ENCODE peak calls at places on chromosomes 12 and 14, in ten cellular contexts. Z is dorsolateral prefrontal cortex; U is RWPE1; J is sciatic nerve; X is MCF 10A; R is epithelial cell of esophagus; G is breast epithelium; C is NCI-H510A; D is HS-5; L is activated CD8-positive, alpha-beta memory T cell treated with anti-CD3 and anti-CD28 coated beads, Interleukin-2, amount 10 ng/mL, durations not matched to agents 7 days and 5 days. B is an unnamed sample.

GRCh38 chr12:13278249-13278787 is 81.8 kb downstream of the EMP1 start:
- DNase-seq in Z (peak; percentile 87), U (peak; percentile 72), J (peak; percentile 86), X (peak; percentile 65), R (peak; percentile 64), G (peak; percentile 65), C (no peak), D (no peak), L (peak; percentile 54), B (peak; percentile 75)

GRCh38 chr12:121917950-121918678 is at the start of gene CFAP251:
- DNase-seq in Z (peak; percentile 92), U (peak; percentile 59), J (peak; percentile 95), X (no peak), R (peak; percentile 89), G (peak; percentile 95), C (peak; percentile 96), D (no peak), L (peak; percentile 98), B (peak; percentile 95)

GRCh38 chr12:67415473-67415872 is 146.3 kb downstream of the CAND1 start:
- DNase-seq in Z (no peak), U (no peak), J (no peak), X (peak; percentile 30), R (peak; percentile 60), G (no peak), C (no peak), D (no peak), L (no peak), B (no peak)

GRCh38 chr12:45878630-45879255 is 111.6 kb downstream of the SCAF11 start:
- DNase-seq in Z (no peak), U (no peak), J (no peak), X (peak; percentile 1), R (no peak), G (no peak), C (no peak), D (no peak), L (peak; percentile 62), B (no peak)

GRCh38 chr14:64937821-64938193 is 4.7 kb downstream of the GPX2 start:
- DNase-seq in Z (no peak), U (no peak), J (no peak), X (peak; percentile 16), R (no peak), G (no peak), C (no peak), D (no peak), L (no peak), B (no peak)

GRCh38 chr14:69818760-69819191 is 21.7 kb upstream of the SLC10A1 start:
- DNase-seq in Z (no peak), U (peak; percentile 68), J (no peak), X (peak; percentile 74), R (peak; percentile 69), G (no peak), C (peak; percentile 40), D (peak; percentile 48), L (peak; percentile 63), B (peak; percentile 64)

GRCh38 chr14:89399594-89400068 is 17.4 kb downstream of the FOXN3 start:
- DNase-seq in Z (no peak), U (no peak), J (peak; percentile 42), X (no peak), R (peak; percentile 12), G (no peak), C (peak; percentile 81), D (no peak), L (no peak), B (no peak)

GRCh38 chr14:75578786-75579781 is 664 bp downstream of the FLVCR2 start:
- DNase-seq in Z (no peak), U (no peak), J (peak; percentile 64), X (no peak), R (no peak), G (no peak), C (no peak), D (no peak), L (no peak), B (no peak)

GRCh38 chr12:79764641-79765040 is 73.9 kb upstream of the PAWR start:
- DNase-seq in Z (no peak), U (no peak), J (no peak), X (no peak), R (no peak), G (no peak), C (no peak), D (no peak), L (no peak), B (no peak)

GRCh38 chr14:65336191-65336591 is 76.3 kb upstream of the FUT8 start:
- DNase-seq in Z (no peak), U (no peak), J (no peak), X (no peak), R (no peak), G (no peak), C (no peak), D (no peak), L (peak; percentile 85), B (no peak)

GRCh38 chr14:69464379-69464778 is 20.1 kb upstream of the PLEKHD1 start:
- DNase-seq in Z (no peak), U (no peak), J (no peak), X (no peak), R (no peak), G (no peak), C (no peak), D (no peak), L (no peak), B (no peak)

GRCh38 chr14:72781476-72782181 is 112.3 kb downstream of the DPF3 start:
- DNase-seq in Z (no peak), U (peak; percentile 41), J (no peak), X (peak; percentile 16), R (peak; percentile 63), G (no peak), C (no peak), D (peak; percentile 82), L (peak; percentile 15), B (no peak)

GRCh38 chr12:100827901-100828520 is 33.4 kb downstream of the ANO4 start:
- DNase-seq in Z (no peak), U (peak; percentile 41), J (no peak), X (peak; percentile 56), R (peak; percentile 69), G (no peak), C (no peak), D (peak; percentile 16), L (no peak), B (no peak)

GRCh38 chr14:91075553-91075952 is 15.1 kb upstream of the RPS6KA5 start:
- DNase-seq in Z (no peak), U (no peak), J (no peak), X (no peak), R (no peak), G (no peak), C (no peak), D (no peak), L (no peak), B (no peak)

B was measured in B cell.